ENCODE peak calls at places on chromosomes 4 and X, in four cellular contexts. Q is osteoblast, J is tibial artery, S is esophagus squamous epithelium. M is an unnamed sample.

GRCh38 chr4:155780773-155781172 is 22.0 kb downstream of the GUCY1B1 start:
- DNase-seq in J (no peak), S (no peak), Q (no peak), M (no peak)

GRCh38 chr4:54090804-54091623 is 8.9 kb upstream of the GSX2 start:
- DNase-seq in J (no peak), Q (peak), S (no peak), M (peak)

GRCh38 chrX:53317365-53318069 is 36.1 kb upstream of the IQSEC2 start:
- DNase-seq in Q (peak), S (no peak), J (peak), M (peak)

GRCh38 chrX:39164212-39164611 is 363.0 kb downstream of the MID1IP1 start:
- DNase-seq in Q (no peak), J (no peak), S (no peak), M (no peak)

GRCh38 chr4:107780665-107781064 is 44.1 kb upstream of the SGMS2 start:
- DNase-seq in J (no peak), S (no peak), Q (no peak), M (no peak)

GRCh38 chr4:177473991-177474390 is 31.8 kb upstream of the AGA start:
- DNase-seq in Q (no peak), S (no peak), J (no peak), M (no peak)

GRCh38 chrX:137119049-137119448 is 85.3 kb upstream of the GPR101 start:
- DNase-seq in Q (no peak), J (no peak), S (no peak), M (no peak)

GRCh38 chrX:70352473-70352872 is 62.6 kb downstream of the KIF4A start:
- DNase-seq in Q (no peak), J (no peak), S (no peak), M (no peak)

GRCh38 chr4:180827193-180827592 is 1416.0 kb upstream of the TENM3 start:
- DNase-seq in J (no peak), S (no peak), Q (peak), M (no peak)

GRCh38 chr4:149765630-149766029 is 50.0 kb downstream of the IQCM start:
- DNase-seq in Q (no peak), J (no peak), S (no peak), M (no peak)

GRCh38 chr4:76987153-76987562 is 37.6 kb downstream of the SEPTIN11 start:
- DNase-seq in J (peak), Q (no peak), S (no peak), M (no peak)

GRCh38 chr4:89301902-89302301 is 5.7 kb downstream of the GPRIN3 start:
- DNase-seq in S (no peak), J (no peak), Q (no peak), M (no peak)

GRCh38 chr4:100962698-100963097 is 384.6 kb downstream of the PPP3CA start:
- DNase-seq in J (no peak), Q (no peak), S (no peak), M (no peak)

GRCh38 chr4:145722561-145722960 is 42.6 kb downstream of the C4orf51 start:
- DNase-seq in S (no peak), J (no peak), Q (no peak), M (no peak)

GRCh38 chr4:45102716-45103115 is 376.4 kb upstream of the GNPDA2 start:
- DNase-seq in J (no peak), S (no peak), Q (peak), M (no peak)

GRCh38 chr4:177759714-177760113 is 317.5 kb upstream of the AGA start:
- DNase-seq in Q (no peak), J (no peak), S (no peak), M (no peak)

GRCh38 chr4:64479338-64479737 is 70.1 kb upstream of the TECRL start:
- DNase-seq in J (no peak), Q (no peak), S (no peak), M (no peak)

GRCh38 chr4:81215936-81216335 is 914 bp upstream of the PRKG2 start:
- DNase-seq in S (no peak), J (no peak), Q (no peak), M (no peak)

GRCh38 chr4:139734201-139734874 is 68.7 kb downstream of the MGST2 start:
- DNase-seq in J (peak), Q (peak), S (no peak), M (no peak)

GRCh38 chrX:12617241-12617640 is 174.0 kb upstream of the PRPS2 start:
- DNase-seq in J (no peak), S (no peak), Q (no peak), M (no peak)

GRCh38 chr4:38782452-38783108 is at the start of gene TLR10:
- DNase-seq in S (peak), J (no peak), Q (no peak), M (no peak)

GRCh38 chr4:173301518-173302201 is 32.5 kb downstream of the HMGB2 start:
- DNase-seq in S (no peak), J (no peak), Q (peak), M (no peak)

GRCh38 chr4:112251044-112251632 is 19.6 kb downstream of the AP1AR start:
- DNase-seq in Q (no peak), S (no peak), J (no peak), M (no peak)

GRCh38 chrX:154304901-154305300 is 9.3 kb downstream of the TKTL1 start:
- DNase-seq in S (no peak), Q (no peak), J (no peak), M (no peak)

GRCh38 chr4:17055788-17056187 is 157.3 kb upstream of the LDB2 start:
- DNase-seq in J (no peak), S (no peak), Q (peak), M (no peak)

GRCh38 chrX:10722804-10723364 is 102.5 kb upstream of the MID1 start:
- DNase-seq in S (no peak), Q (peak), J (peak), M (no peak)

GRCh38 chr4:157896726-157897125 is 276.1 kb downstream of the GASK1B start:
- DNase-seq in S (no peak), Q (no peak), J (no peak), M (no peak)

GRCh38 chrX:153723351-153724251 is 586 bp downstream of the BCAP31 start:
- DNase-seq in Q (peak), J (no peak), S (no peak), M (no peak)

GRCh38 chrX:48761674-48762471 is at the start of gene GLOD5:
- DNase-seq in S (no peak), Q (no peak), J (no peak), M (no peak)

DNA sequence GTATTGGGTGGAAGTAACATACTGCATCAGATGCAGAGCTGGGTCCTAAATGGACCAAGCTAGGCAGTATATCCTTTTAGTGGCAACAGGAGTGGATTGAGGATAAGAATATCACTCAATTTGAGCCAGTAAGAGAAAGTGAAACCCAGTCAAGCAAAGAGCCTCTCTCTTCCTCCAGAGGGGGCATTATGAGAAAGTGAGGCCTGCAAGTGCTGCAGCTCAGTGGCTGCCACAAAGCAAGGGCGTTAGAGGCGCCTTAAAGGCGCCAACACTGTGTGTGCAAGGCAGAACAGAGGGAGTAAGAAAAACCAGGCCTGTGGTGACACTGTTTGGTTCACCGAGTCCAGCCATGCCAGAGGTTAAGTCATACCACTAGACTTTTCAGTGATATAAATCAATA is 17.5 kb downstream of the STX18 start:
- DNase-seq in S (no peak), Q (no peak), J (no peak), M (no peak)
- TF ChIP-seq CTCF in S (no peak), Q (no peak), J (no peak), M (no peak)

DNA sequence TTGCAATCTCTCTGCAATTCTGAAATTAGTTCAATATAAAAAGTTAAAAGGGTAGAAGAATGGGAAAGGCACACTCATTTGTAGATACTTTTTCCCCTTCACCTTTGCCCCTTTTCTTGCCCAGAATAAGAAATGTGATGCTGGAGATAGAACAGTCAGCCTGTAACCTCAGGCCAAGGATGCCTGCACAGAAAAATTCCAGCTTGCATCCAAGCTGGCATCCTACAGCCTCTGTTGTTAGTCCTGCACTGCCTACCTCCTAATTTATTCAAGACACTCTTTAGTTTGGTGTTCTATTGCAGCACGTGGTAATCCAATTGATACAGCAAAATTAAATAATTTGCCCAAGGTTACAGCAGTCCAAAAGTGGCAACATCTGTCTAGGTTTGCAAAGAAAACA is 9.7 kb upstream of the USO1 start:
- DNase-seq in Q (peak), J (no peak), S (no peak), M (no peak)
- H3K27ac ChIP-seq in Q (peak), J (peak), S (no peak), M (peak)

GRCh38 chrX:46549914-46550313 is 4.7 kb upstream of the ZNF674 start:
- DNase-seq in J (no peak), Q (no peak), S (no peak), M (no peak)

GRCh38 chrX:46543441-46543840 is 1.8 kb downstream of the ZNF674 start:
- DNase-seq in J (no peak), S (no peak), Q (no peak), M (no peak)

GRCh38 chrX:46547857-46548256 is 2.6 kb upstream of the ZNF674 start:
- DNase-seq in Q (no peak), J (no peak), S (no peak), M (no peak)

DNA sequence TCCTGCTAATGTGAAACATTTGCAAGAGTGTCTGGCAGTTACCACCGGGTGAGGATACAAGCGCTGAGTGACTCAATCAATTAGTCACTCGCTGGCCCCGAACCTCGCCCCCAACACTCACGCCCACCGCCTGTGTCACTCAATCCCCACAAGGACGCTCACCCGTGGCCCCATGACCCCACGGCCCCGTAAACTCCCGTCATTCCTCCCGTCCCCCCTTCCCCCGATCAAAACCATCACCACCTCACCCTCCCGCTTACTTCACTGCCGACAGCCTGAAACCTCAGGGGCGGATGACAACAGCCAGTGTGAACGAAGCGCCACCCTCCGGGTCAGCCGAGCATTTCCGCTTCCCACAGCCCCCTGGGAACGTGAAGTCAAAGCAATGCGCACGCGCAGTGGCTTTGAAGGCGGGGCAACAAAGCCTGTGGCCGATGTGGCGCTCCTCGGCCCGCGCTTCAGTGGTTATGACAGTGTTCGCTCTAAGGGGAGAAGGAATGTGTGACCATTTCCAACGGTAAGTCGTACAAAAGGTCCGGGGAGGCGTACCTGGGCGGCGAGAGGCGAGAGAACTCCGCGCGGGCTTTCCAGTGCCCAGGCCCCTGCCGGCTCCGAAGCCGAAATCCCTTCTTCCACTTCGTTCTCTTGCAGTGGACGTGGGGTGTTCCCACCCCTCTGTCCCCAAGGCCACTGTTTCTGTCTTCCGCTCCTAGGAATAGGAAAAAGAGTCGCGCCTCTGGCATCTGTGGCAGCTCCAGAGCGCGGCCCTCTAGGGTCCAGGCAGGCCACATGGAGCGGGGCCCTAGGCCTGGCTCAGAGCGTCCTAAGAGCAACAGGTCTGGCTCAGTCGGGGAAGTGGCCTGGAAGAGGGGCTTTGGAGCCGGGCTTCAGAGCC is at the start of gene ZNF674:
- DNase-seq in J (peak), Q (peak), S (peak), M (peak)
- TF ChIP-seq CTCF in J (peak), Q (peak), S (peak), M (peak)

DNA sequence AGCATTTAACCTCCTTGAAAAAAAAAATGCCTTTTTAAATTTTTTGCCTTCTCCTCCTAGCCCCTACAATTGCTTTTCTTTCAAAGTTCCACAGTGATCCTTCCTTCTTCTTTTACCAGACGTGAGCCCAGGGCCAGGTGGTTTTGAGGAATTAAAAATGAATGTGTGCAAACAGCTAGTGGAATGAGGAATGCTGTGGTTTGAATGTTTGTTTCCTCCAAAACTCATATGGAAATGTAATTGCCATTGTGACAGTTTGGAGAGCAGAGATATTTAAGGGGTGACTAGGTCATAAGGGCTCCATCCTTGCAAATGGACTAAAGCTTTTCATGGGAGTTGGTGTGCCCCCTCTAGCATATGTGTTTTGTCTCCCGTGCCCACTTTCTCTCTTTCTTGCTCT is 136.0 kb downstream of the GABRB1 start:
- DNase-seq in Q (no peak), J (no peak), S (no peak), M (no peak)
- H3K27ac ChIP-seq in Q (no peak), J (no peak), S (no peak), M (no peak)

GRCh38 chrX:131063613-131064012 is 5.5 kb downstream of the ARHGAP36 start:
- DNase-seq in J (no peak), S (no peak), Q (no peak), M (no peak)
- TF ChIP-seq CTCF in J (no peak), S (no peak), Q (no peak), M (no peak)

GRCh38 chrX:131812847-131813825 is 210.0 kb upstream of the STK26 start:
- DNase-seq in Q (no peak), J (no peak), S (peak), M (peak)

GRCh38 chrX:131818297-131818936 is 204.7 kb upstream of the STK26 start:
- DNase-seq in S (no peak), J (no peak), Q (no peak), M (no peak)

GRCh38 chrX:131821945-131822622 is 201.0 kb upstream of the STK26 start:
- DNase-seq in Q (peak), S (peak), J (no peak), M (peak)

DNA sequence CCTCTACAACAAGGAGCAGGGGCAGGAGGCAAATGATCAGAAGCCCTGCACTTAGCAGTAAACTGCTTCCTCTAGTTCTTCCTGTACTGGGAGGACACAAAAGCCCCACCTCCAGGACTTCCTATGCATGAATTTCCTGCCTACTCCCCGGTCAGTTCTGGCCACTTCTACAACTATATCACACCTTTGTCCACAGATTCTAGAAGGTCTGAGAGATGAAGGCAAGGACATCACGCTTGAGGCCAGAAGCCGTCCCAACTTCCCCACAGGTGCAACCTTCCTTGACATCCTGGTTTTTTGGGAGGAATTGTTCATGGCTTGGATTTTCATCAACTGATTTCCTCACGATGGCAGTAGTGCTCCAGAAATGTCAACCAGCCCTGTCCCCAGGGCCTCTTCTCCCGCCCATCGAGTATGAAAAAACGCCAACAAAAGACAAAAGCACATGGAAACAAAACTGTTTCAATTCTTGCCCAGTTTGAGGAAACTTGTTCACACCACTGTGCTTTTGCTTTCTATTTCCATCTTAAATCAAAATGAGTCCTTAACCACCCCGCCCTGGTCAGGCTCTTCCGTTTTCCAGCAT is 206.5 kb upstream of the STK26 start:
- DNase-seq in J (peak), S (peak), Q (no peak), M (peak)
- H3K27ac ChIP-seq in J (no peak), S (peak), Q (no peak), M (peak)

DNA sequence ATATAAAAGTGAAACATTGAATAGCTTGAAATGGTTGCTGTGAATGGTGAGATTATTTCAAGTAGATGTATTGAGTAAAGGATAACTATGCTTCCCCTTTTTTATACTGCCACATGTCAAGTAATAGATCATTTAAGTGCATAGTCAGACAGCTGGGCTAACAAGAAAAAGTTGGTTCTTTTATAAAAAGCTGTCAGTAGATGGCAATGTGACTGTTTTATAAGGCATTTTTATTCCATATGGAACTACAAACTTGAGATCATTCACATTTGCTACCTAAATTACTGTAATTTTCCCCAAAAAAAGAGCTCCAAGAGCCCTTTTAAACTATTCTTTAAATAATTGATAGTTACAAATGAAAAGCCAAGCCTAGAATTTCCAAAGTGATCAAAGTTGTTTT is 831.0 kb downstream of the C4orf33 start:
- DNase-seq in J (no peak), S (no peak), Q (no peak), M (no peak)
- TF ChIP-seq CTCF in J (no peak), S (no peak), Q (no peak), M (no peak)